ENCODE peak calls at places on chromosomes 12 and 14, in four cellular contexts. One of them, this sample, is unnamed.

GRCh38 chr12:131599214-131600159 is 111.4 kb upstream of the SFSWAP start:
- DNase-seq in NCI-H1417: no peak
- DNase-seq in stimulated activated CD4-positive, alpha-beta T cell treated with anti-CD3 and anti-CD28 coated beads, Interleukin-15, amount 100 ng/mL, for 1 hour: no peak
- DNase-seq in pons: no peak
- DNase-seq in this sample: no peak

GRCh38 chr12:13125996-13126395 is 22.5 kb upstream of the GSG1 start:
- DNase-seq in stimulated activated CD4-positive, alpha-beta T cell treated with anti-CD3 and anti-CD28 coated beads, Interleukin-15, amount 100 ng/mL, for 1 hour: no peak
- DNase-seq in NCI-H1417: no peak
- DNase-seq in pons: no peak
- DNase-seq in this sample: no peak

GRCh38 chr12:3090238-3091029 is 13.3 kb downstream of the TSPAN9 start:
- DNase-seq in stimulated activated CD4-positive, alpha-beta T cell treated with anti-CD3 and anti-CD28 coated beads, Interleukin-15, amount 100 ng/mL, for 1 hour: no peak
- DNase-seq in pons: no peak
- DNase-seq in NCI-H1417: no peak
- DNase-seq in this sample: no peak

GRCh38 chr12:5944688-5945070 is 380 bp downstream of the ANO2 start:
- DNase-seq in stimulated activated CD4-positive, alpha-beta T cell treated with anti-CD3 and anti-CD28 coated beads, Interleukin-15, amount 100 ng/mL, for 1 hour: no peak
- DNase-seq in pons: no peak
- DNase-seq in NCI-H1417: no peak
- DNase-seq in this sample: no peak

GRCh38 chr14:83923836-83924235 is 1606.1 kb upstream of the FLRT2 start:
- DNase-seq in NCI-H1417: no peak
- DNase-seq in pons: no peak
- DNase-seq in stimulated activated CD4-positive, alpha-beta T cell treated with anti-CD3 and anti-CD28 coated beads, Interleukin-15, amount 100 ng/mL, for 1 hour: no peak
- DNase-seq in this sample: no peak

GRCh38 chr12:52971701-52972329 is 22.9 kb downstream of the KRT18 start:
- DNase-seq in stimulated activated CD4-positive, alpha-beta T cell treated with anti-CD3 and anti-CD28 coated beads, Interleukin-15, amount 100 ng/mL, for 1 hour: no peak
- DNase-seq in pons: no peak
- DNase-seq in NCI-H1417: no peak
- DNase-seq in this sample: no peak

GRCh38 chr12:47870175-47870781 is 34.5 kb downstream of the VDR start:
- DNase-seq in stimulated activated CD4-positive, alpha-beta T cell treated with anti-CD3 and anti-CD28 coated beads, Interleukin-15, amount 100 ng/mL, for 1 hour: no peak
- DNase-seq in NCI-H1417: no peak
- DNase-seq in pons: no peak
- DNase-seq in this sample: peak

GRCh38 chr14:64746298-64747250 is 42.4 kb downstream of the PLEKHG3 start:
- DNase-seq in NCI-H1417: no peak
- DNase-seq in stimulated activated CD4-positive, alpha-beta T cell treated with anti-CD3 and anti-CD28 coated beads, Interleukin-15, amount 100 ng/mL, for 1 hour: no peak
- DNase-seq in pons: peak
- DNase-seq in this sample: no peak

GRCh38 chr14:106872619-106873446 is 1346.5 kb downstream of the TMEM121 start:
- DNase-seq in pons: no peak
- DNase-seq in stimulated activated CD4-positive, alpha-beta T cell treated with anti-CD3 and anti-CD28 coated beads, Interleukin-15, amount 100 ng/mL, for 1 hour: peak
- DNase-seq in NCI-H1417: peak
- DNase-seq in this sample: peak

GRCh38 chr12:92945659-92946220 is 16.6 kb upstream of the EEA1 start:
- DNase-seq in stimulated activated CD4-positive, alpha-beta T cell treated with anti-CD3 and anti-CD28 coated beads, Interleukin-15, amount 100 ng/mL, for 1 hour: no peak
- DNase-seq in pons: no peak
- DNase-seq in NCI-H1417: no peak
- DNase-seq in this sample: peak

This sample was measured in DMS53.